ENCODE peak calls at places on chromosomes 12 and 14, in nine cellular contexts. X is PC-3; F is posterior cingulate gyrus; J is lung; L is CD4-positive, alpha-beta T cell; C is transverse colon; N is Karpas-422; K is HEK293T; U is A549. A is an unnamed sample.

GRCh38 chr14:29215853-29216252 is 449.3 kb downstream of the FOXG1 start:
- DNase-seq in F (no peak), L (no peak), C (no peak), N (no peak), U (no peak), J (no peak), X (no peak), K (no peak), A (peak)

GRCh38 chr14:61186341-61186740 is 94.8 kb downstream of the TMEM30B start:
- DNase-seq in K (no peak), U (no peak), C (no peak), N (no peak), F (no peak), X (no peak), L (no peak), J (no peak), A (no peak)

GRCh38 chr12:42156232-42156631 is 11.6 kb upstream of the GXYLT1 start:
- DNase-seq in L (no peak), X (no peak), F (no peak), U (peak), J (no peak), K (no peak), N (no peak), C (no peak), A (no peak)

GRCh38 chr12:82880442-82880901 is 193.8 kb downstream of the TMTC2 start:
- DNase-seq in C (no peak), F (no peak), U (no peak), J (no peak), N (no peak), K (peak), X (no peak), L (no peak), A (peak)

GRCh38 chr12:131218291-131219172 is 264.8 kb downstream of the ADGRD1 start:
- DNase-seq in C (peak), J (no peak), L (no peak), N (peak), X (peak), U (peak), K (no peak), F (no peak), A (no peak)

GRCh38 chr14:101639257-101639833 is 78.0 kb downstream of the DIO3 start:
- DNase-seq in X (no peak), U (no peak), J (no peak), K (no peak), N (no peak), L (no peak), F (no peak), C (no peak), A (no peak)

GRCh38 chr12:24773996-24774395 is 174.9 kb downstream of the BCAT1 start:
- DNase-seq in K (no peak), J (no peak), U (no peak), L (no peak), F (no peak), N (no peak), C (no peak), X (no peak), A (no peak)

GRCh38 chr12:103851127-103851526 is 10.1 kb upstream of the NT5DC3 start:
- DNase-seq in K (no peak), X (peak), J (no peak), N (no peak), C (no peak), L (no peak), F (no peak), U (no peak), A (no peak)

GRCh38 chr12:120066341-120066740 is 50.2 kb downstream of the RAB35 start:
- DNase-seq in K (no peak), J (no peak), L (no peak), F (no peak), X (peak), N (no peak), C (no peak), U (no peak), A (no peak)

GRCh38 chr14:98943907-98944306 is 328.1 kb downstream of the BCL11B start:
- DNase-seq in U (no peak), X (no peak), C (no peak), L (no peak), K (no peak), N (no peak), J (no peak), F (no peak), A (no peak)

GRCh38 chr12:109678732-109679131 is 34.9 kb upstream of the FAM222A start:
- DNase-seq in F (no peak), U (no peak), L (no peak), X (no peak), N (no peak), K (no peak), J (no peak), C (peak), A (no peak)

GRCh38 chr12:2347137-2347843 is 294.5 kb downstream of the CACNA1C start:
- DNase-seq in F (no peak), J (no peak), K (no peak), N (no peak), X (no peak), U (no peak), L (no peak), C (no peak), A (no peak)

GRCh38 chr12:41190360-41190759 is 2.2 kb downstream of the PDZRN4 start:
- DNase-seq in K (peak), N (peak), C (no peak), F (no peak), U (peak), L (no peak), X (peak), J (no peak), A (peak)

GRCh38 chr12:131589966-131590365 is 120.9 kb upstream of the SFSWAP start:
- DNase-seq in N (no peak), X (no peak), C (no peak), U (no peak), L (no peak), J (no peak), K (no peak), F (no peak), A (no peak)

GRCh38 chr14:38079268-38079667 is 128.4 kb upstream of the SSTR1 start:
- DNase-seq in L (no peak), K (no peak), U (peak), N (no peak), C (no peak), F (no peak), X (peak), J (no peak), A (no peak)

GRCh38 chr12:24222968-24223367 is 273.5 kb upstream of the SOX5 start:
- DNase-seq in U (no peak), C (no peak), N (no peak), F (no peak), X (no peak), J (no peak), L (no peak), K (no peak), A (no peak)

GRCh38 chr12:32036477-32037263 is 70.0 kb upstream of the BICD1 start:
- DNase-seq in J (no peak), L (no peak), C (no peak), U (peak), K (no peak), X (no peak), N (no peak), F (no peak), A (no peak)

GRCh38 chr12:1779783-1780182 is 40.6 kb upstream of the LRTM2 start:
- DNase-seq in C (no peak), J (no peak), U (no peak), F (no peak), N (no peak), K (no peak), X (no peak), L (no peak), A (no peak)

GRCh38 chr12:108564724-108565123 is 2.3 kb downstream of the ISCU start:
- DNase-seq in J (no peak), F (no peak), L (no peak), X (no peak), N (no peak), K (no peak), C (no peak), U (no peak), A (no peak)

GRCh38 chr12:54412786-54413185 is 6.3 kb downstream of the ITGA5 start:
- DNase-seq in L (no peak), C (no peak), K (no peak), F (no peak), U (no peak), X (no peak), N (no peak), J (no peak), A (no peak)

GRCh38 chr12:105508096-105508495 is 177.6 kb downstream of the C12orf75 start:
- DNase-seq in X (peak), K (no peak), F (no peak), J (no peak), L (no peak), U (no peak), N (no peak), C (no peak), A (no peak)

GRCh38 chr14:104305511-104306449 is 167.4 kb downstream of the KIF26A start:
- DNase-seq in C (no peak), N (no peak), X (no peak), L (no peak), F (no peak), J (no peak), U (no peak), K (no peak), A (no peak)

GRCh38 chr12:19643635-19644034 is 204.3 kb downstream of the AEBP2 start:
- DNase-seq in C (no peak), X (peak), F (no peak), L (no peak), U (peak), K (peak), N (no peak), J (no peak), A (peak)

GRCh38 chr12:27367078-27367477 is 34.4 kb downstream of the BMAL2 start:
- DNase-seq in N (no peak), F (no peak), X (peak), J (no peak), C (no peak), L (no peak), K (no peak), U (no peak), A (no peak)

GRCh38 chr12:31215521-31216232 is 110.3 kb downstream of the SINHCAF start:
- DNase-seq in F (no peak), K (no peak), X (no peak), C (no peak), N (no peak), J (no peak), U (no peak), L (no peak), A (no peak)

A was measured in NCI-H1105 treated with DMSO at 0.1 percent for 48 hours.